ENCODE peak calls at places on chromosomes 13 and 19, in eight cellular contexts. L is tibial artery, U is colonic mucosa, T is sigmoid colon, J is hepatocyte, R is fibroblast of lung, Z is psoas muscle, V is HCT116. Y is an unnamed sample. For H3K36me3, the result is how much of the 10 kb centered on the place peaks cover.

GRCh38 chr13:83215627-83216026 is 666.6 kb downstream of the SLITRK1 start:
- DNase-seq in L (no peak), U (no peak), T (no peak), J (no peak), R (peak), Z (no peak), V (no peak), Y (no peak)

GRCh38 chr13:43725460-43725859 is 61.3 kb downstream of the ENOX1 start:
- DNase-seq in L (no peak), U (no peak), T (no peak), J (no peak), R (no peak), Z (no peak), V (no peak), Y (no peak)

GRCh38 chr13:43279696-43280095 is 256.3 kb downstream of the DNAJC15 start:
- DNase-seq in L (no peak), U (no peak), T (no peak), J (no peak), R (no peak), Z (no peak), V (no peak), Y (no peak)

GRCh38 chr13:46571189-46571901 is 18.4 kb downstream of the LRCH1 start:
- DNase-seq in L (no peak), U (no peak), T (no peak), J (no peak), R (peak), Z (no peak), V (no peak), Y (no peak)

GRCh38 chr13:112892759-112893569 is 76.0 kb upstream of the MCF2L start:
- DNase-seq in L (no peak), U (peak), T (no peak), J (peak), R (no peak), Z (peak), V (no peak), Y (no peak)

GRCh38 chr13:79966502-79966901 is 374.4 kb downstream of the SPRY2 start:
- DNase-seq in L (no peak), U (no peak), T (no peak), J (no peak), R (no peak), Z (no peak), V (no peak), Y (no peak)

GRCh38 chr19:50906217-50906616 is 5.0 kb downstream of the KLK4 start:
- DNase-seq in L (no peak), U (peak), T (no peak), J (peak), R (no peak), Z (no peak), V (no peak), Y (no peak)

GRCh38 chr19:41321600-41322270 is 11.8 kb downstream of the CCDC97 start:
- DNase-seq in L (no peak), U (no peak), T (peak), J (peak), R (peak), Z (peak), V (no peak), Y (peak)

GRCh38 chr19:7922841-7923205 is 2.7 kb downstream of the SNAPC2 start:
- DNase-seq in L (no peak), U (no peak), T (no peak), J (no peak), R (no peak), Z (no peak), V (no peak), Y (no peak)

GRCh38 chr19:33377586-33378475 is 4.3 kb downstream of the CEBPG start:
- DNase-seq in L (no peak), U (no peak), T (peak), J (no peak), R (peak), Z (no peak), V (no peak), Y (no peak)

GRCh38 chr19:47707135-47707925 is 5.9 kb upstream of the EHD2 start:
- DNase-seq in L (peak), U (peak), T (peak), J (peak), R (peak), Z (peak), V (peak), Y (peak)

GRCh38 chr19:14979136-14979497 is 547 bp downstream of the SLC1A6 start:
- DNase-seq in L (no peak), U (no peak), T (no peak), J (no peak), R (no peak), Z (no peak), V (no peak), Y (no peak)

GRCh38 chr13:37531054-37531453 is 67.5 kb downstream of the POSTN start:
- DNase-seq in L (no peak), U (no peak), T (no peak), J (no peak), R (peak), Z (no peak), V (no peak), Y (no peak)

GRCh38 chr19:17883627-17884413 is 12.1 kb downstream of the SLC5A5 start:
- DNase-seq in L (no peak), U (no peak), T (no peak), J (no peak), R (no peak), Z (no peak), V (no peak), Y (no peak)

GRCh38 chr13:30792257-30793000 is 57.1 kb downstream of the ALOX5AP start:
- DNase-seq in L (peak), U (peak), T (peak), J (peak), R (peak), Z (peak), V (peak), Y (peak)

GRCh38 chr19:40672038-40672437 is 18.4 kb downstream of the NUMBL start:
- DNase-seq in L (no peak), U (no peak), T (no peak), J (no peak), R (no peak), Z (peak), V (no peak), Y (no peak)

GRCh38 chr19:7349961-7350711 is 1.4 kb downstream of the ARHGEF18 start:
- DNase-seq in L (no peak), U (no peak), T (peak), J (no peak), R (no peak), Z (no peak), V (no peak), Y (no peak)

GRCh38 chr13:109412232-109412935 is 374.0 kb downstream of the IRS2 start:
- DNase-seq in L (no peak), U (peak), T (no peak), J (peak), R (peak), Z (no peak), V (peak), Y (peak)

GRCh38 chr13:103354189-103354588 is 288.0 kb upstream of the SLC10A2 start:
- DNase-seq in L (no peak), U (no peak), T (no peak), J (no peak), R (peak), Z (no peak), V (no peak), Y (no peak)

GRCh38 chr13:103349664-103350063 is 283.4 kb upstream of the SLC10A2 start:
- DNase-seq in L (no peak), U (no peak), T (no peak), J (no peak), R (no peak), Z (no peak), V (no peak), Y (no peak)

GRCh38 chr13:103350147-103350546 is 283.9 kb upstream of the SLC10A2 start:
- DNase-seq in L (no peak), U (no peak), T (no peak), J (no peak), R (no peak), Z (no peak), V (no peak), Y (no peak)

GRCh38 chr13:103356226-103356864 is 290.1 kb upstream of the SLC10A2 start:
- DNase-seq in L (no peak), U (no peak), T (no peak), J (no peak), R (no peak), Z (no peak), V (no peak), Y (no peak)

GRCh38 chr13:103351035-103351828 is 285.0 kb upstream of the SLC10A2 start:
- DNase-seq in L (no peak), U (no peak), T (no peak), J (peak), R (peak), Z (no peak), V (no peak), Y (no peak)
- H3K4me3 ChIP-seq in L (no peak), U (no peak), T (no peak), J (no peak), R (no peak), Z (no peak), V (no peak), Y (no peak)

DNA sequence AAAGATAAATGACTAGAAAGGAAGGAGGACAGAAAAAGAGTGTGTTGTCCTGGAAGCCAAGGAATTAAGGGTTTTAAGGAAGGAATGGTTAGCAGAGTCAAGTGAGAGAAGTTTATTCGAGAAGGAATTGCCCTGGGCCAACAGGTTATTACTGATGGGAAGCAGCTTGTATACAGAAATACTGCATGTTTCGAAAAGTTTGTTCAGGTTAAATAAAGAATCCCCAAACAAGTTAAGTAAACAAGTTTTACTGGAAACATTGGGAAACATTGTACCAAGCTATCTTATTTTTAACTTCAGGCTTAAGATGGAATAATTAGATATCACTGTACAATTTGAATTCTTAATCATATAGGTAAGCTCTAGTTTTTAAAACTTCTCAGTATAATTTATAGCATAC is 28.2 kb upstream of the FBXL3 start:
- DNase-seq in L (no peak), U (no peak), T (no peak), J (no peak), R (no peak), Z (no peak), V (no peak), Y (no peak)
- H3K36me3 ChIP-seq in L (half or more), U (under half), T (under half), J (under half), R (under half), Z (under half), V (under half), Y (under half)

DNA sequence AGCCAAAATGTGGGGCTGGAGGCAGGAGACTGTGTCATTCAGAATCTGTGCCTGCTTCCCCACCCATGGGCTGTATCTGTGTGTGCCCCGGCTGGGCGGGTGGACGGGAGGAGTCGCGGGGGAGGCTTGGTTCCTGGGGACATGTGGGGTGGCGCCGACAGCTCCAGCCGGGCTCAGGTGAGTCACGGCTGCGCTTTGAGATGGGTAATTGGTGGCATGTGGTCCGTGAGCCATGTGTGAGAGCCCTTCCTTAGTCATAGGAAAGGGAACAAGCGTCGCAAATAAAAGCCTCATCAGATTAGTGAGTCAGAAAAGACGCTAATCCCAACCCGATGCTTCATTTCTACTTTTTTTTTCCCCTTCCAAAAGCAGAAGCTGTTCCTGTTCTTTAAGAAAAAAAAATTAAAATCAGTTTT is 118.6 kb upstream of the ZNF536 start:
- DNase-seq in L (no peak), U (no peak), T (no peak), J (peak), R (no peak), Z (no peak), V (no peak), Y (no peak)
- H3K4me3 ChIP-seq in L (no peak), U (no peak), T (no peak), J (no peak), R (no peak), Z (no peak), V (no peak), Y (no peak)

GRCh38 chr19:49555600-49556411 is 24.6 kb downstream of the NOSIP start:
- DNase-seq in L (peak), U (peak), T (peak), J (peak), R (peak), Z (peak), V (peak), Y (peak)

GRCh38 chr19:49554701-49555181 is 25.6 kb downstream of the NOSIP start:
- DNase-seq in L (no peak), U (no peak), T (no peak), J (no peak), R (no peak), Z (no peak), V (no peak), Y (peak)

GRCh38 chr19:49552749-49553148 is 24.9 kb downstream of the RCN3 start:
- DNase-seq in L (no peak), U (no peak), T (no peak), J (no peak), R (no peak), Z (no peak), V (no peak), Y (no peak)

GRCh38 chr19:49551531-49551930 is 23.7 kb downstream of the RCN3 start:
- DNase-seq in L (no peak), U (no peak), T (no peak), J (no peak), R (no peak), Z (no peak), V (no peak), Y (no peak)

GRCh38 chr19:49553451-49554271 is 25.9 kb downstream of the RCN3 start:
- DNase-seq in L (no peak), U (peak), T (no peak), J (peak), R (peak), Z (no peak), V (no peak), Y (no peak)
- H3K36me3 ChIP-seq in L (half or more), U (under half), T (under half), J (under half), R (under half), Z (under half), V (under half), Y (under half)

GRCh38 chr13:27302643-27303262 is 32.1 kb downstream of the RASL11A start:
- DNase-seq in L (no peak), U (no peak), T (no peak), J (no peak), R (no peak), Z (no peak), V (no peak), Y (no peak)
- H3K4me3 ChIP-seq in L (no peak), U (no peak), T (no peak), J (no peak), R (no peak), Z (no peak), V (no peak), Y (no peak)

DNA sequence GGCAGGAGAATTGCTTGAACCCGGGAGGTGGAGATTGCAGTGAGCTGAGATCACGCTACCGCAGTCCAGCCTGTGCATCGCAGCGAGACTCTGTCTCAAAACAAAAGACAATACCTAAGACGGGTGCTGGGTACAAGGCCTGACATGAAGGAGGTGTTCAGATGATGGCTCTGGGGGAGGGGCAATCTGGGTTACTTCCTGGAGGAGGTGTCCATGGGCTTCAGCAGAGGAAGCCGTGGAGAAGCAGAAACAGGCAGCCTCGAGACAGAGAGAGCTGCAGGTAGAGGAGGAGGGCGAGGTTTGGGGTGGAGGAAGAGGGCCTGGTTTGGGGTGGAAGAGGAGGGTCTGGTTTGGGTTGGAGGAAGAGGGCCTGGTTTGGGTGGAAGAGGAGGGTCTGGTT is 3.6 kb downstream of the MISP start:
- DNase-seq in L (no peak), U (peak), T (no peak), J (no peak), R (no peak), Z (no peak), V (no peak), Y (no peak)
- H3K36me3 ChIP-seq in L (under half), U (under half), T (under half), J (under half), R (under half), Z (under half), V (under half), Y (under half)

GRCh38 chr13:74063533-74064100 is 70.6 kb downstream of the KLF12 start:
- DNase-seq in L (no peak), U (no peak), T (no peak), J (no peak), R (no peak), Z (no peak), V (no peak), Y (no peak)
- H3K4me3 ChIP-seq in L (peak), U (no peak), T (no peak), J (no peak), R (peak), Z (peak), V (no peak), Y (no peak)

GRCh38 chr13:49711218-49711863 is 20.1 kb upstream of the EBPL start:
- DNase-seq in L (no peak), U (no peak), T (no peak), J (peak), R (peak), Z (no peak), V (no peak), Y (no peak)

GRCh38 chr13:49714757-49715156 is 23.5 kb upstream of the EBPL start:
- DNase-seq in L (no peak), U (no peak), T (no peak), J (no peak), R (no peak), Z (no peak), V (no peak), Y (no peak)

GRCh38 chr13:49716615-49717014 is 25.3 kb upstream of the EBPL start:
- DNase-seq in L (no peak), U (no peak), T (no peak), J (no peak), R (no peak), Z (no peak), V (no peak), Y (no peak)
- H3K36me3 ChIP-seq in L (half or more), U (under half), T (under half), J (under half), R (under half), Z (under half), V (under half), Y (under half)